ENCODE peak calls at places on chromosomes 1 and 21, in seven cellular contexts. M is lower lobe of right lung; I is CD4-positive, CD25-positive, alpha-beta regulatory T cell; U is pancreas; B is HCT116; Y is PC-3; H is H9. F is an unnamed sample.

GRCh38 chr21:25079053-25079452 is 528.2 kb downstream of the MRPL39 start:
- DNase-seq in H (no peak), Y (no peak), M (no peak), I (no peak), B (no peak), U (no peak), F (no peak)

GRCh38 chr1:32180186-32181060 is 948 bp downstream of the TXLNA start:
- DNase-seq in Y (peak; percentile 33), B (no peak), H (peak; percentile 64), M (peak; percentile 73), I (peak; percentile 20), U (peak; percentile 73), F (no peak)

GRCh38 chr1:25797939-25798338 is 2.1 kb upstream of the SELENON start:
- DNase-seq in B (no peak), I (no peak), M (no peak), H (peak; percentile 84), U (peak; percentile 65), Y (peak; percentile 50), F (no peak)

GRCh38 chr1:158534496-158534895 is 19.7 kb downstream of the OR6Y1 start:
- DNase-seq in M (no peak), B (no peak), U (no peak), I (no peak), H (no peak), Y (no peak), F (no peak)

GRCh38 chr21:23950344-23950743 is 1656.9 kb downstream of the MRPL39 start:
- DNase-seq in H (no peak), Y (no peak), I (no peak), B (no peak), M (no peak), U (no peak), F (no peak)

GRCh38 chr1:182446033-182446669 is 3.8 kb upstream of the RGSL1 start:
- DNase-seq in H (peak; percentile 35), I (peak; percentile 3), M (no peak), Y (peak; percentile 57), U (no peak), B (peak; percentile 47), F (peak; percentile 15)

GRCh38 chr1:228007054-228007800 is 429 bp downstream of the WNT3A start:
- DNase-seq in I (no peak), M (no peak), Y (no peak), H (no peak), U (no peak), B (no peak), F (no peak)

GRCh38 chr1:150472606-150473200 is 14.5 kb upstream of the TARS2 start:
- DNase-seq in B (no peak), Y (no peak), I (no peak), H (no peak), U (no peak), M (no peak), F (no peak)

GRCh38 chr1:234746798-234747196 is 136.8 kb upstream of the IRF2BP2 start:
- DNase-seq in B (peak; percentile 38), H (no peak), U (no peak), I (no peak), Y (peak; percentile 72), M (no peak), F (no peak)

GRCh38 chr1:18948913-18949688 is 7.4 kb downstream of the IFFO2 start:
- DNase-seq in H (no peak), I (no peak), M (peak; percentile 51), B (no peak), U (peak; percentile 66), Y (no peak), F (no peak)

GRCh38 chr1:147608601-147609000 is 61.7 kb downstream of the ACP6 start:
- DNase-seq in I (no peak), U (no peak), B (no peak), Y (no peak), H (no peak), M (peak; percentile 52), F (no peak)

GRCh38 chr1:171913385-171913784 is 72.1 kb downstream of the DNM3 start:
- DNase-seq in I (no peak), H (no peak), B (peak; percentile 59), M (no peak), Y (peak; percentile 68), U (no peak), F (no peak)

GRCh38 chr1:206693029-206693428 is 8.3 kb downstream of the MAPKAPK2 start:
- DNase-seq in Y (peak; percentile 29), U (peak; percentile 65), I (no peak), M (no peak), B (no peak), H (no peak), F (no peak)

GRCh38 chr1:155044812-155045690 is 6.1 kb upstream of the ADAM15 start:
- DNase-seq in B (no peak), I (peak; percentile 70), H (peak; percentile 87), U (peak; percentile 89), M (peak; percentile 90), Y (peak; percentile 87), F (peak; percentile 64)

GRCh38 chr1:16979475-16980327 is 719 bp downstream of the MFAP2 start:
- DNase-seq in I (no peak), U (no peak), H (no peak), Y (no peak), B (no peak), M (no peak), F (no peak)

GRCh38 chr1:53311909-53312305 is 16.0 kb downstream of the LRP8 start:
- DNase-seq in M (no peak), H (no peak), B (no peak), Y (no peak), I (no peak), U (no peak), F (peak; percentile 1)

GRCh38 chr21:46253610-46254124 is 25.1 kb upstream of the LSS start:
- DNase-seq in U (no peak), M (no peak), B (no peak), I (peak; percentile 58), Y (no peak), H (no peak), F (peak; percentile 81)

GRCh38 chr1:115505157-115505571 is 136.6 kb upstream of the VANGL1 start:
- DNase-seq in U (no peak), Y (no peak), H (no peak), B (no peak), M (no peak), I (no peak), F (no peak)

DNA sequence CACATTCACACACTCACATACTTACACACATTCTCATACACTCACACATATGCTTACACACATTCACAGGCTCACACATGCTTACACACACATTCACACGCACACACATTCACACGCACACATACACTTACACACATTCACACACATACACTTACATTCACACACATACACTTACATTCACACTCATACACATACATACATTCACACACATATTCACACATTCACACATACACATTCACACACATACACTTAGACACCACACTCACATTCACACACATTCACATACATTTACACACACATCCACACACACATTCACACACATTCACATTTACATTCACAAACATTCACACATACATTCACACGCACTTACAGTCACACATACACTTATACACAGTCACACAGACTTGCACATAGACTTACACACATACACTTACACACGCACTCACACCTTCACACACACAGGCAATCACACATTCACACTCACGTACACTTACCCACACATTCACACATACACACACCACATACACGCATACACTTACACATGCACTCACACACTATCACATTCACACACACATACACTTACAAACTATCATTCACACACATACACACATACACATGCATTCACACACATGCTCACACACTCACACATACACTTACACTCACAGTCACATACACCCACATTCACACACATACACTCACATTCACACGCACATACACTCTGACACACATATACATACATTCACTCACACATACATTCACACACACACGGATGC is 16.8 kb downstream of the PDE9A start:
- DNase-seq in H (no peak), B (no peak), M (no peak), Y (no peak), U (no peak), I (no peak), F (no peak)
- H3K9me3 ChIP-seq in H (no peaks in the 10 kb centered on the region), B (no peaks in the 10 kb centered on the region), M (no peaks in the 10 kb centered on the region), Y (no peaks in the 10 kb centered on the region), U (no peaks in the 10 kb centered on the region), I (no peaks in the 10 kb centered on the region), F (no peaks in the 10 kb centered on the region)

DNA sequence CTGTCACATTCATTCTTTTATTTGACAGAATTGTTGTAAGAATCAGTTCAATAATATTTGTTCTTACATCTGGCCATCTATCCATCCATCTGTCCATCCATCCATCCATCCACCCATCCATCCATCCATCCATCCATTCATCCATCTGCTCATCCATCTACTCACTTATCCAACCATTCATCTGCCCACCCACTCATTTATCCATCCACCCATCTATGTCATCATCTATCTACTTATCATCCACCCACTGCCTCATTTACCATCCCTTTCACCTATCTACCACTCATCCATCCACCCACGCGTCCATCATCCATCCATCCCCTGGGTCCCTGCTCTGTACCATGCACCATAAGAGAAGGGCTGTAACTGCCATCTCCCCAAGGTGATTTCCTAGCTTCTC is 134.1 kb downstream of the FOXD2 start:
- DNase-seq in I (no peak), M (no peak), U (no peak), H (no peak), Y (no peak), B (no peak), F (no peak)
- H3K9me3 ChIP-seq in I (no peaks in the 10 kb centered on the region), M (no peaks in the 10 kb centered on the region), U (no peaks in the 10 kb centered on the region), H (no peaks in the 10 kb centered on the region), Y (no peaks in the 10 kb centered on the region), B (no peaks in the 10 kb centered on the region), F (no peaks in the 10 kb centered on the region)

DNA sequence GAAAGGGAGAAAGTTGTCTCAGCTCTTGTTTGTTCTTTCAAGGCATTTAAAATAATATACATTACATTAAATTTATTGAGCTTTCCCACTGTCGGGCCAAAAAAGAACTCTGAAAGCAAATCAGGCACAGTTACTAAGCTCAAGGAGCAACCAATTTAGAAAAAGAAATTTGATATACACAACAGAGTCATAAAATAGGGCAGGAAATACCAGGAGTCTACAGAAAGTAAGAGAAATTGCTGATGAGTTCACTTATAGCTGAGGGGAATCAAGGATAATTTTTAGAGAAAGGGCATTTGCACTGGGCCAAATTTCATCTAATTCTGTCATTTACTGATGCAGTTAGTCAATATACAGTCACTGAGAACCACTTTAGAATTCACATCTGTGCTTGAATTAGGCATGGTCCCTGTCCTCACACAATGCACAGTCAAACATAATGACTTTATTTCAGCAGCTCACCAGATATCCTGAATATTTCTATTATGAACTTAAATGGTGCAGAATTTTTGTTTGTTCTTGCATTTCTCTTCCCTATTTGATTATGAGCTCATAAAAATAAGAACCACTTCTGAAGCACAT is 249.6 kb upstream of the BEND5 start:
- DNase-seq in M (no peak), U (no peak), B (no peak), Y (peak; percentile 31), H (no peak), I (no peak), F (no peak)
- H3K9me3 ChIP-seq in M (peaks cover 5% of the 10 kb centered on the region), U (no peaks in the 10 kb centered on the region), B (peaks cover 3% of the 10 kb centered on the region), Y (peaks cover 3% of the 10 kb centered on the region), H (peaks cover 8% of the 10 kb centered on the region), I (no peaks in the 10 kb centered on the region), F (no peaks in the 10 kb centered on the region)

DNA sequence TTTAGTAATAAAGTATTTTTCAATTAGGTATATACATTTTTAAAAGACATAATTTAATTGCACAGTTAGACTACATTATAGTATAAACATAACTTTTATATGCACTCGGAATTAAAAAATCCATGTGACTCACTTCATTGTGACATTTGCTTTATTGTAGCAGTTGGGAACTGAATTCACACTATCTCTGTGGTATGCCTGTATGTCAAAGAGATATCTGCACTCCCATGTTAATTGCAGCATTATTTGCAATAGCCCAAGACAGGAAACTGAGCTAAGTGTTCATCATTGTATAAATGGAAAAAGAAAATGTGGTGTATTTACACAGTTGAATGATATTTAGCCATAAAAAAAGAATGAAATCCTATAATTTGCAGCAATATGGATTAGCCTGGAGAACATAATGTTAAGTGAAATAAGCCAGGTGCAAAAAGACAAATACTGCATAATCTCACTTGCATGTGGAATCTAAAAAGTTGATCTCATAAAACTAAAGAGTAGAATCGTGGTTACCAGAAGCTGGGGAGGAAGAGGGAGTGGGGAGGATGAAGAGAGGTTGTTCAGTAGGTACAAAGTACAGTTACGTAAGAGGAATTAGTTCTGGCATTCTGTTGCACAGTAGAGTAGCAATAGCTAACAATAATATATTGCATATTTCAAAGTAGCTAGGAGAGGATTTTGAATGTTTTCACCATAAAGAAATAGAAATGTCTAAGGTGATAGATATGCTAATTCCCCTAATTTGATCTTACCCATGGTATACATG is 64.8 kb downstream of the DPT start:
- DNase-seq in H (no peak), B (no peak), Y (no peak), I (no peak), U (no peak), M (no peak), F (no peak)
- H3K9me3 ChIP-seq in H (no peaks in the 10 kb centered on the region), B (no peaks in the 10 kb centered on the region), Y (no peaks in the 10 kb centered on the region), I (no peaks in the 10 kb centered on the region), U (no peaks in the 10 kb centered on the region), M (no peaks in the 10 kb centered on the region), F (no peaks in the 10 kb centered on the region)

F was measured in CD4-positive, alpha-beta memory T cell.